ENCODE peak calls at places on chromosomes 12 and 14, in six cellular contexts. O is H9, S is IMR-90, J is neuronal stem cell, G is mesendoderm, M is H1. Z is an unnamed sample.

GRCh38 chr14:20658246-20658645 is 16.8 kb upstream of the OR6S1 start:
- DNase-seq in J (no peak), M (no peak), S (no peak), G (no peak), O (no peak), Z (no peak)

GRCh38 chr12:124812356-124812755 is 51.3 kb downstream of the SCARB1 start:
- DNase-seq in G (no peak), M (no peak), J (no peak), S (no peak), O (no peak), Z (no peak)

GRCh38 chr12:52310622-52311281 is 10.4 kb downstream of the KRT83 start:
- DNase-seq in S (peak), G (no peak), O (no peak), J (no peak), M (no peak), Z (peak)

GRCh38 chr14:105581551-105582341 is 55.4 kb downstream of the TMEM121 start:
- DNase-seq in S (no peak), G (no peak), J (no peak), O (no peak), M (no peak), Z (no peak)

GRCh38 chr12:75705749-75706719 is 194.6 kb upstream of the KRR1 start:
- DNase-seq in G (no peak), S (peak), O (no peak), J (no peak), M (no peak), Z (peak)

GRCh38 chr14:33906968-33907367 is 43.9 kb downstream of the EGLN3 start:
- DNase-seq in O (no peak), S (no peak), G (no peak), M (no peak), J (no peak), Z (no peak)

GRCh38 chr14:34363733-34364134 is 98.3 kb downstream of the SPTSSA start:
- DNase-seq in G (peak), M (no peak), S (no peak), O (no peak), J (no peak), Z (peak)

GRCh38 chr14:37056473-37056872 is 115.9 kb downstream of the SLC25A21 start:
- DNase-seq in O (no peak), S (peak), G (peak), M (peak), J (no peak), Z (peak)

GRCh38 chr12:112466011-112466422 is 47.3 kb downstream of the PTPN11 start:
- DNase-seq in M (no peak), O (no peak), J (no peak), G (no peak), S (no peak), Z (no peak)

GRCh38 chr12:18148961-18149360 is 59.0 kb upstream of the RERGL start:
- DNase-seq in S (no peak), G (no peak), J (no peak), M (no peak), O (no peak), Z (no peak)

GRCh38 chr12:1907652-1908611 is 10.5 kb downstream of the CACNA2D4 start:
- DNase-seq in O (peak), J (no peak), S (no peak), M (no peak), G (no peak), Z (no peak)

GRCh38 chr12:53213348-53213747 is 6.3 kb upstream of the ITGB7 start:
- DNase-seq in O (peak), J (peak), G (peak), M (no peak), S (peak), Z (peak)

GRCh38 chr12:52604859-52605258 is 3.6 kb upstream of the KRT72 start:
- DNase-seq in S (no peak), G (peak), O (peak), M (no peak), J (no peak), Z (no peak)

GRCh38 chr14:64503184-64503433 is 529 bp downstream of the ZBTB25 start:
- DNase-seq in S (no peak), J (no peak), O (no peak), G (no peak), M (no peak), Z (no peak)
- H3K4ac ChIP-seq in S (peak), J (no peak), O (no peak), G (peak), M (peak), Z (peak)

DNA sequence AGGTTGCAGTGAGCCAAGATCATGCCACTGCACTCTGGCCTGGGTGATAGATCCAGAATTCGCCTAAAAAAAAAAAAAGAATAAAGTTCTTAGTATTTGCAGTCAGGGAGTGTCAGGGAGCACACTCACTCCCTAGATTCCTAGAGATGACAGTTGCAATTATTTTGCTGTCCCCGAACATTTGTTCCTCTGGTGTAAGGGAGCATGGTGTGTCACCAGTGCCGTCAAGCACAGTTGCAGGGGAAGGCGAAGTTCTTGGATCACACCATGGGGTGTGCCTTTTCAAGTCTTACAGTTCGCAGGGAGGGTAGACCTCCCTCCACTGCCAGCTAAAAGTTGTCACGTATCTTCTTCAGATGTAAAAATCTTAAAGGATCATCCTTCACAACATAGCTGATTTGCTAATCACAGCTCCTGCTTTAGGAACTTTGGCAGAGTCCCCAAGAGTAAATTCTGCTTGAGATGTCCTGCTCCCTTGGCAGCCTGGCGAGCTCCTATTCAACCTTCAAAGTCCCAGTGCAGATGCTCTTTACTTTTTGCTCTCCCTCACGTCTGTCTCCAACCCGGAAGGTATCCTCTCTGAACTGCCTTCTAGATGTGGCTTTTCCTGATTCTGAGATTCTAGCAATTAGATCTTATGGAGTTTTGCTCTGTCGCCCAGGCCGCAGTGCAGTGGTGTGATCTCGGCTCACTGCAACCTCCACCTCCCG is 11.3 kb downstream of the ACACB start:
- DNase-seq in J (no peak), S (no peak), M (no peak), O (no peak), G (no peak), Z (no peak)
- H2BK15ac ChIP-seq in J (no peak), S (no peak), M (no peak), O (no peak), G (no peak), Z (no peak)

GRCh38 chr12:67911789-67912188 is 77.5 kb upstream of the IFNG-AS1 start:
- DNase-seq in S (no peak), G (no peak), J (no peak), O (no peak), M (no peak), Z (no peak)

GRCh38 chr12:67909091-67909531 is 80.1 kb upstream of the IFNG-AS1 start:
- DNase-seq in G (no peak), J (no peak), M (no peak), O (no peak), S (peak), Z (peak)

GRCh38 chr12:67911293-67911637 is 78.0 kb upstream of the IFNG-AS1 start:
- DNase-seq in M (no peak), O (no peak), S (peak), G (no peak), J (no peak), Z (no peak)

GRCh38 chr12:67910360-67911292 is 78.6 kb upstream of the IFNG-AS1 start:
- DNase-seq in O (no peak), J (no peak), G (no peak), M (no peak), S (peak), Z (peak)

GRCh38 chr12:67909681-67910080 is 79.6 kb upstream of the IFNG-AS1 start:
- DNase-seq in O (no peak), S (peak), M (no peak), G (no peak), J (no peak), Z (peak)
- H3K4me2 ChIP-seq in O (no peak), S (no peak), M (no peak), G (no peak), J (no peak), Z (no peak)

DNA sequence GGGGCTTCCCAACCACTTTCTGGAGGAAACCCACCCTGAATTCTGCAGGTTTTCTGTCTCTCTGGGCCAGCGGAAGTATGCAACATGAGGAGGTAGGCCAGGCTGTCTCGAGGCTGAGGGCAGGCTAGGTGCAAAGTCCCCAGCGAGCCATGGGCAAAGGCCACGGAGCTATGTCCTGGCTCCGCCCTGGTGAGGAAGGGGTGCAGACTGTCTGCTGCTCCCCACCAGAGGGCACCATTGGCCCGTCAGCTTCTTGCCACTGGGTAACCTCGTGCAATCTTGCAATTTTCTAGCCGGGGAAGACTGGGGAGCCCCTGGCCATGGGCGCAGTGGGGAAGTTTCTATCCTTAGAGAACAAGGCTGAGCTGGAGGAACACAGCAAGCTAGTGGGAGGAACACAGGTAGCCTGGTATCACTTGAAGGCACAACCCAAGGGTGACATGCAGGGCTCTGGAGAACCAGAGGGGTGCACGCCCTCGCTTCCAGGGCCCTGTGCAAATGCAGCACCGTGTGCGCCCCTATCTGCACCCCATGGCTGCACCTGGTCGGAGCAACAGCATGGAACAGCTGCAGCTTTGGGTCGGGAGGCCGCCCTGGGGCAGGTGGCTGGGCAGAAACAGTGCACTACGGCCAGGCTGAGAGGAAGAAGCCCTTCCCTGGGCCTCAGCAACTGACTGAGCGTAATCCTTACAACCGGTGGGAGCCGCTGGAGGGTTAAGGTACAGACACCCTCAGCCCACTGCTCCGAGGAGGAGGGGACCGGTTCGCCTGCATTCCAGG is 27.6 kb upstream of the RPLP0 start:
- DNase-seq in J (peak), O (peak), G (peak), M (peak), S (peak), Z (peak)
- H3K4ac ChIP-seq in J (no peak), O (no peak), G (peak), M (peak), S (peak), Z (peak)

GRCh38 chr12:43210437-43211197 is 341.4 kb downstream of the ADAMTS20 start:
- DNase-seq in S (peak), O (no peak), M (no peak), J (no peak), G (no peak), Z (peak)

GRCh38 chr12:43221216-43221615 is 330.8 kb downstream of the ADAMTS20 start:
- DNase-seq in S (no peak), J (no peak), G (peak), O (peak), M (no peak), Z (no peak)

GRCh38 chr12:43216490-43216889 is 335.5 kb downstream of the ADAMTS20 start:
- DNase-seq in G (no peak), S (no peak), O (no peak), M (no peak), J (no peak), Z (no peak)
- H2BK15ac ChIP-seq in G (no peak), S (no peak), O (no peak), M (no peak), J (no peak), Z (no peak)